ENCODE peak calls at places on chromosomes 2 and 18, in four cellular contexts. L is fibroblast of villous mesenchyme, G is breast epithelium, J is astrocyte of the cerebellum. Z is an unnamed sample.

GRCh38 chr2:219109468-219109867 is 48.7 kb upstream of the IHH start:
- DNase-seq in L (no peak), G (no peak), J (no peak), Z (no peak)

GRCh38 chr2:217964658-217965161 is 38.1 kb downstream of the TNS1 start:
- DNase-seq in L (no peak), G (peak; percentile 34), J (no peak), Z (no peak)

GRCh38 chr2:222993920-222994650 is 57.9 kb upstream of the KCNE4 start:
- DNase-seq in L (peak; percentile 98), G (no peak), J (peak; percentile 84), Z (no peak)

GRCh38 chr2:189249171-189249570 is 69.6 kb upstream of the COL5A2 start:
- DNase-seq in L (peak; percentile 38), G (no peak), J (peak; percentile 65), Z (no peak)

GRCh38 chr18:3345885-3346284 is 84.0 kb downstream of the MYL12B start:
- DNase-seq in L (peak; percentile 77), G (no peak), J (no peak), Z (no peak)

GRCh38 chr2:66925128-66925527 is 472.0 kb upstream of the ETAA1 start:
- DNase-seq in L (peak; percentile 38), G (no peak), J (peak; percentile 55), Z (no peak)

GRCh38 chr2:204401114-204401513 is 144.2 kb upstream of the PARD3B start:
- DNase-seq in L (no peak), G (no peak), J (no peak), Z (no peak)

GRCh38 chr2:205052781-205053180 is 507.5 kb downstream of the PARD3B start:
- DNase-seq in L (no peak), G (no peak), J (no peak), Z (no peak)

GRCh38 chr18:50819727-50820378 is at the start of gene MRO:
- DNase-seq in L (peak; percentile 80), G (peak; percentile 70), J (peak; percentile 41), Z (peak; percentile 37)

GRCh38 chr18:31439807-31440325 is 7.7 kb upstream of the DSG3 start:
- DNase-seq in L (no peak), G (no peak), J (no peak), Z (no peak)

GRCh38 chr18:42131044-42131939 is 176.3 kb downstream of the PIK3C3 start:
- DNase-seq in L (no peak), G (no peak), J (no peak), Z (no peak)

GRCh38 chr2:128451084-128451483 is 132.4 kb upstream of the HS6ST1 start:
- DNase-seq in L (no peak), G (no peak), J (no peak), Z (no peak)

GRCh38 chr18:28175930-28176673 is 828 bp downstream of the CDH2 start:
- DNase-seq in L (peak; percentile 46), G (no peak), J (no peak), Z (no peak)

GRCh38 chr2:215435809-215436704 is at the start of gene FN1:
- DNase-seq in L (peak; percentile 100), G (peak; percentile 69), J (peak; percentile 96), Z (peak; percentile 86)

GRCh38 chr2:202018950-202019349 is 14.7 kb upstream of the FZD7 start:
- DNase-seq in L (no peak), G (no peak), J (no peak), Z (no peak)

GRCh38 chr2:28661589-28662001 is 90.0 kb upstream of the PPP1CB start:
- DNase-seq in L (peak; percentile 93), G (no peak), J (no peak), Z (peak; percentile 56)

GRCh38 chr2:204550738-204551137 is 5.5 kb downstream of the PARD3B start:
- DNase-seq in L (peak; percentile 86), G (no peak), J (no peak), Z (no peak)

GRCh38 chr2:229273384-229274338 is 2.6 kb upstream of the PID1 start:
- DNase-seq in L (peak; percentile 86), G (no peak), J (peak; percentile 69), Z (peak; percentile 77)

GRCh38 chr2:105196651-105197050 is 44.9 kb upstream of the GPR45 start:
- DNase-seq in L (no peak), G (no peak), J (no peak), Z (no peak)

GRCh38 chr2:229446316-229446715 is 175.2 kb upstream of the PID1 start:
- DNase-seq in L (no peak), G (no peak), J (no peak), Z (no peak)

GRCh38 chr18:54532222-54532621 is 58.8 kb upstream of the DYNAP start:
- DNase-seq in L (no peak), G (no peak), J (no peak), Z (no peak)

GRCh38 chr2:40230717-40231300 is 221.1 kb downstream of the SLC8A1 start:
- DNase-seq in L (no peak), G (no peak), J (no peak), Z (no peak)

GRCh38 chr2:25115902-25116301 is 52.5 kb downstream of the POMC start:
- DNase-seq in L (peak; percentile 33), G (no peak), J (peak; percentile 23), Z (no peak)

GRCh38 chr2:168466834-168467565 is 10.9 kb downstream of the CERS6 start:
- DNase-seq in L (no peak), G (no peak), J (no peak), Z (no peak)

GRCh38 chr18:3466051-3466450 is 16.1 kb downstream of the TGIF1 start:
- DNase-seq in L (peak; percentile 81), G (no peak), J (no peak), Z (peak; percentile 65)

GRCh38 chr2:47056374-47056773 is 98.7 kb downstream of the STPG4 start:
- DNase-seq in L (peak; percentile 96), G (no peak), J (no peak), Z (peak; percentile 91)

GRCh38 chr2:225122582-225123486 is 80.6 kb upstream of the DOCK10 start:
- DNase-seq in L (peak; percentile 30), G (no peak), J (no peak), Z (no peak)

GRCh38 chr2:113739849-113740248 is 16.6 kb downstream of the SLC35F5 start:
- DNase-seq in L (no peak), G (no peak), J (no peak), Z (no peak)

GRCh38 chr2:101790856-101791255 is 93.3 kb downstream of the MAP4K4 start:
- DNase-seq in L (peak; percentile 70), G (no peak), J (no peak), Z (peak; percentile 91)

GRCh38 chr18:13540783-13541182 is 185.6 kb downstream of the FAM210A start:
- DNase-seq in L (no peak), G (no peak), J (no peak), Z (no peak)

GRCh38 chr2:168194784-168195522 is 52.4 kb downstream of the STK39 start:
- DNase-seq in L (no peak), G (no peak), J (no peak), Z (no peak)

GRCh38 chr2:159256159-159256558 is 30.3 kb downstream of the WDSUB1 start:
- DNase-seq in L (peak; percentile 90), G (no peak), J (no peak), Z (no peak)

GRCh38 chr18:50659091-50660003 is 99.5 kb downstream of the MAPK4 start:
- DNase-seq in L (no peak), G (no peak), J (no peak), Z (no peak)

GRCh38 chr2:25835906-25836305 is 42.4 kb downstream of the ASXL2 start:
- DNase-seq in L (no peak), G (no peak), J (no peak), Z (no peak)

GRCh38 chr2:80515961-80516360 is 211.4 kb upstream of the LRRTM1 start:
- DNase-seq in L (no peak), G (no peak), J (no peak), Z (no peak)

GRCh38 chr18:76518073-76518472 is 23.0 kb upstream of the ZNF516 start:
- DNase-seq in L (no peak), G (no peak), J (no peak), Z (no peak)
- H3K4me3 ChIP-seq in L (peak overlapping the region; percentile 36), G (peak overlapping the region; percentile 24), J (peak overlapping the region; percentile 11), Z (peak overlapping the region; percentile 27)

DNA sequence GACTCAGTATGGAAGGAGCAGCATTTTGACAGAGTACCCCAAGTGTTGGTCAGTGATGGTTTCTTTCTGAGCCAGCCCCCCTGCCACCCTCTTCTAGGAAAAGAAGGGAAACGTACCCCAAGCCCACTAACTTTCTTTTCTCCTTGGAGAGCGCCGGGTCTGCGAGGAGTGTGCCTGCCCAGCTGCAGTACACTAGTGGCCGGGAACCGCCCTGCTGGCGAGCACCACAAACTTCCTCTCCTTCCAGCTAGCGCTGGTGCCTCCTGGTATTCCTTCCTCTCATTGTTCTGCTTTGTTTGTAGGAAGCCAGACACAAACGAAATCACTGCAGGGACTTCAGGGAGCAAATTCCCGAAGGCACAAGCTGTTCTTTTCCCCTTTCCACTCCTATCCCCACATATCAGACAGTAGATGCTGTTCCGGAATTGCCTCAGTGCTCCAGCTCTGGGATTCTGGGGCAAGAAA is 1.8 kb downstream of the CCDC85A start:
- DNase-seq in L (peak; percentile 25), G (no peak), J (no peak), Z (no peak)
- H3K4me3 ChIP-seq in L (peak overlapping the region; percentile 67), G (peak overlapping the region; percentile 60), J (peak overlapping the region; percentile 54), Z (peak overlapping the region; percentile 43)

DNA sequence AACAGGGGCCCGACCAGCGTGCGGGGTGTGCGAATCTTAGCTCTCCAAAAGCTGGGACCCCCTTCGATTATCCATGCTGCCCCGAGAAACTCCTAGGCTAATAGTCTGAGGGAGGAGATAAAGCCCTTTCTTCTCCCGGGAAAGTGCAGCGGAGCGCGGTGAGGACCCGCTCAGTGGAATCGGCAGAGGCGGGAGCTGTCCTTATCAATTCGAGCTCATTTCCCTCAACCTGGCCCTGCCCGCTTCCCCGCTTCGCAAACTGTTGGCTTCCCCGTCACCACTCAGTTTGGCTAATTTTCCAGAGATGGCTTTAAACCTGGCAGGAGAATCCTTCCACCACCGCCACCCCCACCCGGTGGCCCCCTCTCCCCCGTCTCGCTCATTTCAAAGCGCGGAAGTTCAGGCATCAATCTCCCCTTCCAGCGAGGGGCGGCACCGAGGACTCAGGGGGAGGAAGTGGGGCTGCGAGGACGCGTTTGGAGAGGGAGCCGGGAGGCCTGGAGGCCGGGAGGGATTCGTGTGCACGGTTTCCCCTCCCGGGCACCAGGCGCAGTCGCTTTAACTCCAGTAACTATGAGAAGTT is 1.6 kb downstream of the KLHL14 start:
- DNase-seq in L (no peak), G (no peak), J (no peak), Z (no peak)
- H3K4me3 ChIP-seq in L (no peak overlapping the region), G (peak overlapping the region; percentile 43), J (peak overlapping the region; percentile 50), Z (no peak overlapping the region)

DNA sequence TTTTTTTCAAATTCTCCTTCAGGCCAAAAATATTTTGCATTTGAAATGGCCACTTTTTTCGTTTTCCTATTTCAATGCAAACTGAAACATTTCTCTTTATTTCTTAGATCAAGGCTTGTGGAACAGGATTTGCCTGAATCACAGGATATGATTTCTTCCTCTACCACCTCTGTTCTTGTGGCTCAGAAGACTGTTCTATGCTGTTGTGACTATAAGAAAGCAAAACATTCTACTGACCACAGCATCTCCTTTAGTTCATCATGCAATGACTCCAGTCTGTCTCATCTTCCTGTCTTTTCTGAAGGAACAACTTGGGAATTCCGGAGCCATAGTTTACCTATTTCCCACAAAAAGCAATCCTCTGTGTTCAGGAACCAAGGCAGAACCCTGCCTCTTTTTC is 16.2 kb upstream of the ZNF512 start:
- DNase-seq in L (no peak), G (no peak), J (no peak), Z (no peak)
- H3K4me3 ChIP-seq in L (no peak overlapping the region), G (no peak overlapping the region), J (no peak overlapping the region), Z (no peak overlapping the region)

GRCh38 chr2:234687718-234688475 is 191.0 kb upstream of the ARL4C start:
- DNase-seq in L (no peak), G (no peak), J (no peak), Z (no peak)
- H3K4me3 ChIP-seq in L (no peak overlapping the region), G (no peak overlapping the region), J (no peak overlapping the region), Z (no peak overlapping the region)

GRCh38 chr2:152031747-152032146 is 67.1 kb downstream of the CACNB4 start:
- DNase-seq in L (no peak), G (no peak), J (no peak), Z (no peak)
- H3K4me3 ChIP-seq in L (no peak overlapping the region), G (no peak overlapping the region), J (no peak overlapping the region), Z (no peak overlapping the region)